ENCODE peak calls at places on chromosomes 12 and 14, in ten cellular contexts. C is SK-N-DZ; H is AG20443; Q is naive B cell; L is activated CD4-positive, alpha-beta T cell treated with anti-CD3 and anti-CD28 coated beads for 4 hours; U is amygdala; D is OCI-LY7; I is HFF-Myc; P is HFFc6; Z is neural crest cell. T is an unnamed sample.

GRCh38 chr12:116324684-116325664 is 47.5 kb upstream of the MED13L start:
- DNase-seq in L (no peak), H (no peak), U (no peak), Z (no peak), I (no peak), C (no peak), Q (peak), P (no peak), D (peak), T (no peak)

GRCh38 chr14:29028973-29029582 is 262.5 kb downstream of the FOXG1 start:
- DNase-seq in I (no peak), Q (no peak), P (no peak), U (no peak), D (no peak), H (no peak), Z (no peak), C (no peak), L (no peak), T (no peak)

GRCh38 chr12:29547151-29547561 is 49.7 kb upstream of the OVCH1 start:
- DNase-seq in U (no peak), L (no peak), Q (no peak), H (peak), D (no peak), C (no peak), Z (no peak), P (no peak), I (no peak), T (no peak)

GRCh38 chr12:29582677-29583076 is 85.2 kb upstream of the OVCH1 start:
- DNase-seq in D (no peak), Q (no peak), H (no peak), U (no peak), I (no peak), L (no peak), P (no peak), C (no peak), Z (no peak), T (no peak)

GRCh38 chr14:49768301-49769121 is 558 bp downstream of the KLHDC2 start:
- DNase-seq in L (peak), Z (peak), P (peak), U (peak), D (peak), I (no peak), H (peak), C (peak), Q (peak), T (peak)

GRCh38 chr14:100104523-100105300 is 39.5 kb downstream of the EVL start:
- DNase-seq in C (no peak), P (peak), I (peak), D (no peak), Q (no peak), U (no peak), H (no peak), Z (no peak), L (no peak), T (no peak)

GRCh38 chr12:45914090-45914489 is 76.3 kb downstream of the SCAF11 start:
- DNase-seq in Z (no peak), H (peak), I (peak), D (no peak), L (no peak), U (no peak), C (no peak), P (peak), Q (no peak), T (peak)

GRCh38 chr12:46946137-46946536 is 120.3 kb upstream of the SLC38A4 start:
- DNase-seq in Z (no peak), Q (no peak), D (no peak), H (no peak), C (no peak), L (no peak), P (peak), U (no peak), I (no peak), T (no peak)

GRCh38 chr14:74980746-74981661 is 21.7 kb upstream of the EIF2B2 start:
- DNase-seq in Z (no peak), U (no peak), L (no peak), C (peak), H (peak), I (no peak), Q (no peak), P (no peak), D (no peak), T (no peak)

GRCh38 chr12:7403466-7403865 is 40.5 kb downstream of the CD163L1 start:
- DNase-seq in P (no peak), H (no peak), D (no peak), I (no peak), Z (no peak), Q (no peak), C (no peak), L (no peak), U (peak), T (no peak)

GRCh38 chr12:116556964-116557706 is 2.0 kb upstream of the MAP1LC3B2 start:
- DNase-seq in P (peak), L (no peak), U (no peak), Z (no peak), H (peak), Q (no peak), I (no peak), D (no peak), C (no peak), T (no peak)

GRCh38 chr12:105814283-105814682 is 324.5 kb downstream of the NUAK1 start:
- DNase-seq in I (no peak), U (no peak), C (peak), Z (no peak), H (no peak), L (no peak), P (no peak), D (peak), Q (no peak), T (no peak)

GRCh38 chr14:68631691-68632590 is 160.9 kb downstream of the ZFP36L1 start:
- DNase-seq in C (no peak), U (no peak), Z (no peak), D (no peak), Q (no peak), H (no peak), I (no peak), L (no peak), P (no peak), T (no peak)